ENCODE peak calls at places on chromosomes 2 and 18, in seven cellular contexts. V, L, C, X, A, J and N are unnamed samples.

GRCh38 chr2:164937864-164938401 is 17.4 kb downstream of the SLC38A11 start:
- DNase-seq in A (no peak), X (no peak), V (no peak), L (no peak), C (peak), J (no peak), N (no peak)

GRCh38 chr2:238224636-238225035 is 15.2 kb downstream of the HES6 start:
- DNase-seq in J (no peak), V (no peak), L (no peak), A (no peak), C (no peak), X (no peak), N (no peak)

GRCh38 chr18:23563377-23564043 is 22.8 kb downstream of the NPC1 start:
- DNase-seq in X (no peak), J (no peak), V (no peak), C (no peak), L (peak), A (no peak), N (no peak)

GRCh38 chr18:55579471-55579870 is 8.5 kb downstream of the TCF4 start:
- DNase-seq in A (no peak), C (no peak), V (no peak), L (peak), J (no peak), X (no peak), N (no peak)

GRCh38 chr2:47219970-47220369 is 64.9 kb upstream of the STPG4 start:
- DNase-seq in C (no peak), L (no peak), V (no peak), A (no peak), X (no peak), J (no peak), N (no peak)

GRCh38 chr2:175147196-175147595 is 20.8 kb downstream of the ATF2 start:
- DNase-seq in J (no peak), C (no peak), L (peak), V (no peak), X (no peak), A (no peak), N (no peak)

GRCh38 chr2:23791030-23791429 is 135.9 kb downstream of the ATAD2B start:
- DNase-seq in C (no peak), X (no peak), J (peak), A (no peak), V (no peak), L (peak), N (no peak)

GRCh38 chr18:62070306-62070705 is 116.5 kb downstream of the PIGN start:
- DNase-seq in L (peak), X (no peak), A (no peak), C (no peak), J (no peak), V (no peak), N (no peak)

GRCh38 chr2:12050381-12050780 is 303.9 kb downstream of the LPIN1 start:
- DNase-seq in X (no peak), A (no peak), J (peak), C (no peak), V (peak), L (peak), N (no peak)

GRCh38 chr2:152221870-152222269 is 46.3 kb upstream of the STAM2 start:
- DNase-seq in C (no peak), J (peak), A (no peak), V (no peak), X (no peak), L (peak), N (no peak)